ENCODE peak calls at places on chromosomes 7 and 10, in four cellular contexts. X is pons, D is T-helper 1 cell, C is H54. A is an unnamed sample.
A peak's percentile ranks its signal among the peaks of the same experiment; 100 is the strongest.

GRCh38 chr10:103504181-103504783 is 10.8 kb downstream of the NEURL1 start:
- DNase-seq in X (no peak), D (no peak), C (peak; percentile 86), A (no peak)

GRCh38 chr10:17989908-17990767 is 38.4 kb downstream of the SLC39A12 start:
- DNase-seq in X (no peak), D (no peak), C (peak; percentile 43), A (no peak)

GRCh38 chr10:43818687-43819086 is 170.0 kb upstream of the ZNF32 start:
- DNase-seq in X (no peak), D (no peak), C (no peak), A (no peak)

GRCh38 chr10:115941247-115941840 is 331.7 kb downstream of the GFRA1 start:
- DNase-seq in X (no peak), D (no peak), C (no peak), A (no peak)

GRCh38 chr10:70913546-70914240 is 25.3 kb upstream of the PCBD1 start:
- DNase-seq in X (no peak), D (no peak), C (no peak), A (no peak)

GRCh38 chr10:86648706-86649426 is 5.5 kb upstream of the OPN4 start:
- DNase-seq in X (no peak), D (no peak), C (peak; percentile 94), A (no peak)

GRCh38 chr7:44891372-44891771 is 6.0 kb upstream of the PURB start:
- DNase-seq in X (no peak), D (peak; percentile 14), C (no peak), A (no peak)

GRCh38 chr7:32164341-32164996 is 94.3 kb upstream of the PDE1C start:
- DNase-seq in X (peak; percentile 80), D (no peak), C (peak; percentile 66), A (no peak)

GRCh38 chr10:120735773-120736371 is 115.3 kb upstream of the WDR11 start:
- DNase-seq in X (peak; percentile 37), D (no peak), C (no peak), A (no peak)

GRCh38 chr7:107712906-107713305 is 31.0 kb upstream of the CBLL1 start:
- DNase-seq in X (no peak), D (no peak), C (no peak), A (no peak)

GRCh38 chr7:45685619-45686240 is 111.6 kb downstream of the ADCY1 start:
- DNase-seq in X (no peak), D (no peak), C (no peak), A (no peak)

A was measured in memory B cell.